ENCODE peak calls at places on chromosomes 4 and X, in four cellular contexts. One of them, this sample, is unnamed.

GRCh38 chrX:9785944-9786741 is at the start of gene SHROOM2:
- DNase-seq in astrocyte of the spinal cord: no peak
- DNase-seq in PC-3: peak; percentile 23
- DNase-seq in brain microvascular endothelial cell: no peak
- DNase-seq in this sample: no peak

GRCh38 chr4:129583868-129584267 is 487.9 kb downstream of the C4orf33 start:
- DNase-seq in astrocyte of the spinal cord: peak; percentile 7
- DNase-seq in PC-3: no peak
- DNase-seq in brain microvascular endothelial cell: no peak
- DNase-seq in this sample: no peak

GRCh38 chr4:153947124-153947523 is 158.2 kb upstream of the SFRP2 start:
- DNase-seq in astrocyte of the spinal cord: no peak
- DNase-seq in PC-3: no peak
- DNase-seq in brain microvascular endothelial cell: no peak
- DNase-seq in this sample: no peak

GRCh38 chr4:163180087-163180486 is 13.4 kb upstream of the NAF1 start:
- DNase-seq in astrocyte of the spinal cord: no peak
- DNase-seq in PC-3: no peak
- DNase-seq in brain microvascular endothelial cell: no peak
- DNase-seq in this sample: no peak

GRCh38 chr4:64799751-64800150 is 390.5 kb upstream of the TECRL start:
- DNase-seq in astrocyte of the spinal cord: no peak
- DNase-seq in PC-3: no peak
- DNase-seq in brain microvascular endothelial cell: no peak
- DNase-seq in this sample: peak; percentile 57

GRCh38 chrX:14228611-14229010 is 198.9 kb upstream of the GEMIN8 start:
- DNase-seq in astrocyte of the spinal cord: no peak
- DNase-seq in PC-3: peak; percentile 79
- DNase-seq in brain microvascular endothelial cell: no peak
- DNase-seq in this sample: no peak

GRCh38 chr4:2935762-2936743 is 27.2 kb downstream of the NOP14 start:
- DNase-seq in astrocyte of the spinal cord: peak; percentile 22
- DNase-seq in PC-3: peak; percentile 88
- DNase-seq in brain microvascular endothelial cell: peak; percentile 47
- DNase-seq in this sample: no peak

GRCh38 chr4:39937683-39938268 is 39.9 kb downstream of the PDS5A start:
- DNase-seq in astrocyte of the spinal cord: no peak
- DNase-seq in PC-3: no peak
- DNase-seq in brain microvascular endothelial cell: no peak
- DNase-seq in this sample: peak; percentile 13

GRCh38 chr4:40316782-40317635 is 18.1 kb upstream of the CHRNA9 start:
- DNase-seq in astrocyte of the spinal cord: peak; percentile 95
- DNase-seq in PC-3: peak; percentile 82
- DNase-seq in brain microvascular endothelial cell: peak; percentile 83
- DNase-seq in this sample: peak; percentile 76

GRCh38 chr4:1052231-1052671 is 40.8 kb downstream of the FGFRL1 start:
- DNase-seq in astrocyte of the spinal cord: no peak
- DNase-seq in PC-3: no peak
- DNase-seq in brain microvascular endothelial cell: no peak
- DNase-seq in this sample: no peak

GRCh38 chrX:39320165-39320564 is 518.9 kb downstream of the MID1IP1 start:
- DNase-seq in astrocyte of the spinal cord: no peak
- DNase-seq in PC-3: no peak
- DNase-seq in brain microvascular endothelial cell: no peak
- DNase-seq in this sample: no peak

GRCh38 chr4:169611157-169611556 is 1.2 kb downstream of the NEK1 start:
- DNase-seq in astrocyte of the spinal cord: peak; percentile 23
- DNase-seq in PC-3: no peak
- DNase-seq in brain microvascular endothelial cell: no peak
- DNase-seq in this sample: no peak

GRCh38 chr4:70518716-70519115 is 347 bp downstream of the AMTN start:
- DNase-seq in astrocyte of the spinal cord: no peak
- DNase-seq in PC-3: peak; percentile 56
- DNase-seq in brain microvascular endothelial cell: no peak
- DNase-seq in this sample: no peak

GRCh38 chrX:18410038-18410437 is 15.4 kb upstream of the CDKL5 start:
- DNase-seq in astrocyte of the spinal cord: peak; percentile 20
- DNase-seq in PC-3: peak; percentile 60
- DNase-seq in brain microvascular endothelial cell: peak; percentile 36
- DNase-seq in this sample: no peak

GRCh38 chr4:158758142-158758541 is 10.7 kb upstream of the FNIP2 start:
- DNase-seq in astrocyte of the spinal cord: no peak
- DNase-seq in PC-3: no peak
- DNase-seq in brain microvascular endothelial cell: no peak
- DNase-seq in this sample: no peak

GRCh38 chr4:3016839-3017410 is 53.6 kb downstream of the GRK4 start:
- DNase-seq in astrocyte of the spinal cord: no peak
- DNase-seq in PC-3: no peak
- DNase-seq in brain microvascular endothelial cell: no peak
- DNase-seq in this sample: no peak

GRCh38 chr4:102959503-102959902 is 60.0 kb downstream of the SLC9B1 start:
- DNase-seq in astrocyte of the spinal cord: no peak
- DNase-seq in PC-3: no peak
- DNase-seq in brain microvascular endothelial cell: no peak
- DNase-seq in this sample: no peak

GRCh38 chr4:845233-845835 is 19.4 kb upstream of the CPLX1 start:
- DNase-seq in astrocyte of the spinal cord: peak; percentile 16
- DNase-seq in PC-3: no peak
- DNase-seq in brain microvascular endothelial cell: no peak
- DNase-seq in this sample: no peak

GRCh38 chr4:55546633-55547460 is at the start of gene CLOCK:
- DNase-seq in astrocyte of the spinal cord: peak; percentile 92
- DNase-seq in PC-3: peak; percentile 87
- DNase-seq in brain microvascular endothelial cell: peak; percentile 70
- DNase-seq in this sample: peak; percentile 92

GRCh38 chrX:26915064-26915463 is 548.1 kb downstream of the PPP4R3C start:
- DNase-seq in astrocyte of the spinal cord: no peak
- DNase-seq in PC-3: no peak
- DNase-seq in brain microvascular endothelial cell: peak; percentile 32
- DNase-seq in this sample: no peak

GRCh38 chr4:169135776-169136175 is 125.7 kb upstream of the CBR4 start:
- DNase-seq in astrocyte of the spinal cord: no peak
- DNase-seq in PC-3: no peak
- DNase-seq in brain microvascular endothelial cell: no peak
- DNase-seq in this sample: no peak

GRCh38 chrX:69195197-69195596 is 29.9 kb upstream of the PJA1 start:
- DNase-seq in astrocyte of the spinal cord: no peak
- DNase-seq in PC-3: no peak
- DNase-seq in brain microvascular endothelial cell: no peak
- DNase-seq in this sample: no peak

GRCh38 chr4:127623755-127624087 is 9.0 kb upstream of the INTU start:
- DNase-seq in astrocyte of the spinal cord: peak; percentile 70
- DNase-seq in PC-3: no peak
- DNase-seq in brain microvascular endothelial cell: peak; percentile 37
- DNase-seq in this sample: no peak

GRCh38 chr4:59455751-59456150 is 1744.4 kb upstream of the ADGRL3 start:
- DNase-seq in astrocyte of the spinal cord: peak; percentile 26
- DNase-seq in PC-3: peak; percentile 13
- DNase-seq in brain microvascular endothelial cell: no peak
- DNase-seq in this sample: no peak

GRCh38 chr4:53558061-53558801 is 33.1 kb downstream of the LNX1 start:
- DNase-seq in astrocyte of the spinal cord: peak; percentile 59
- DNase-seq in PC-3: peak; percentile 90
- DNase-seq in brain microvascular endothelial cell: peak; percentile 44
- DNase-seq in this sample: no peak

GRCh38 chr4:145731026-145731425 is 51.1 kb downstream of the C4orf51 start:
- DNase-seq in astrocyte of the spinal cord: peak; percentile 69
- DNase-seq in PC-3: peak; percentile 19
- DNase-seq in brain microvascular endothelial cell: no peak
- DNase-seq in this sample: no peak

GRCh38 chrX:46447384-46447783 is 97.8 kb downstream of the ZNF674 start:
- DNase-seq in astrocyte of the spinal cord: peak; percentile 5
- DNase-seq in PC-3: peak; percentile 24
- DNase-seq in brain microvascular endothelial cell: no peak
- DNase-seq in this sample: no peak

GRCh38 chr4:98778206-98778605 is 119.8 kb upstream of the TSPAN5 start:
- DNase-seq in astrocyte of the spinal cord: peak; percentile 68
- DNase-seq in PC-3: peak; percentile 83
- DNase-seq in brain microvascular endothelial cell: peak; percentile 88
- DNase-seq in this sample: no peak

GRCh38 chr4:71607780-71608673 is 175.9 kb downstream of the GC start:
- DNase-seq in astrocyte of the spinal cord: peak; percentile 34
- DNase-seq in PC-3: peak; percentile 99
- DNase-seq in brain microvascular endothelial cell: no peak
- DNase-seq in this sample: no peak

GRCh38 chr4:164856396-164856795 is 20.6 kb upstream of the APELA start:
- DNase-seq in astrocyte of the spinal cord: no peak
- DNase-seq in PC-3: no peak
- DNase-seq in brain microvascular endothelial cell: no peak
- DNase-seq in this sample: no peak

GRCh38 chr4:4306920-4307319 is 16.9 kb downstream of the ZBTB49 start:
- DNase-seq in astrocyte of the spinal cord: no peak
- DNase-seq in PC-3: no peak
- DNase-seq in brain microvascular endothelial cell: no peak
- DNase-seq in this sample: no peak

GRCh38 chr4:4308800-4309441 is 18.9 kb downstream of the ZBTB49 start:
- DNase-seq in astrocyte of the spinal cord: peak; percentile 72
- DNase-seq in PC-3: no peak
- DNase-seq in brain microvascular endothelial cell: peak; percentile 75
- DNase-seq in this sample: no peak

GRCh38 chr4:4311193-4311592 is 21.1 kb downstream of the ZBTB49 start:
- DNase-seq in astrocyte of the spinal cord: no peak
- DNase-seq in PC-3: no peak
- DNase-seq in brain microvascular endothelial cell: no peak
- DNase-seq in this sample: no peak
- TF ChIP-seq CTCF in astrocyte of the spinal cord: no peak
- TF ChIP-seq CTCF in PC-3: no peak
- TF ChIP-seq CTCF in brain microvascular endothelial cell: no peak
- TF ChIP-seq CTCF in this sample: no peak

DNA sequence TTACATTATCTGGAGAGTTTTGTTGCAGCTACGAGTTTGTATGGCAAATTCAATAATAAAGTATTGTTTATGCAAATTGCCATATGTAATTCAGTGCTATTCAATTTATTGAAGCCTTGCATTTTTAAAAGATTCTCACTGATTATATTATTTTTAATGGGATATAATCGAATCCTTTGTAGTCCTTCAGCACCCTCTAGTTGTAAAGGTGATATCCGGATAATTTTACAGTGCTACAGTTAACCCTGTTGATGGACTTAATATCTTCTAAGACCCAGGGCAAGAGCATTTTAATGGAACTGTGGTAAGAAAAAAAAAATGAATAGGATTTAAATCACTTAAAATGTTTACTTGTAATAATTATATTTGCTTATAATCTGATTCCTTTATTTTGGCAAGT is 48.5 kb upstream of the GRIA2 start:
- DNase-seq in astrocyte of the spinal cord: peak; percentile 45
- DNase-seq in PC-3: peak; percentile 46
- DNase-seq in brain microvascular endothelial cell: no peak
- DNase-seq in this sample: no peak
- TF ChIP-seq CTCF in astrocyte of the spinal cord: peak; percentile 32
- TF ChIP-seq CTCF in PC-3: peak; percentile 48
- TF ChIP-seq CTCF in brain microvascular endothelial cell: peak; percentile 19
- TF ChIP-seq CTCF in this sample: peak; percentile 43

DNA sequence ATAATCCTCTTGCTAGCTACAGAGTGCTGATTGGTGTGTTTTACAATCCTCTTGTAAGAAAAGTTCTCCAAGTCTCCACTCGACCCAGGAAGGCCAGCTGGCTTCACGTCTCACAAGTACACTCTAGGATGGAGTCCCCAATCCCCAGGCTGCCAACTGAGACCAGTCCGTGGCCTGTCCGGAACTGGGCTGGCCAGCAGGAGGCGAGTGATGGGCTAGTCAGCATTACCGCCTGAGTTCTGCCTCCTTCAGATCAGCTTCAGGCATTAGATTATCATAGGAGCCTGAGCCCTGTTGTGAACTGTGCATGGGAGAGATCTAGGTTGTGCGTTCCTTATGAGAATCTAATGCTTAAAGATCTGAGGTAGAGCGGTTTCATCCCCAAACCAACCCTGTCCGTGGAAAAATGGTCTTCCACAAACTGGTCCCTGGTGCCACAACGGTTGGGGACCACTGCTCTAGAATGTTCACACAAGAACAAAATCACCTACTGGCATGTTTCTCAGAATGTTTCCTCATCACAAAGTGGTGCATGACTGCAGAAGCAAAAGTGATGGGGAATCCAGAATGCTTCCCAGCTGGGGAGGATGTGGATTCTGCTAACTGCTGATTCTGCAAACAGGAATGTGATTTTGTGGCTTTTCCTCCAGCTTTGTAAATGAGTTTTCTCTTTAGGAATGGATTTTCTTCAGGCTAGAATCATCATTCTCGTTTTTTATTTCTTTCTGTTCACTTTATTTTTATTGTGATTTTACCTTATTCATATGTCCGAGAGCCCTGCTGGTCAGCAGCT is 40.9 kb downstream of the SEPTIN11 start:
- DNase-seq in astrocyte of the spinal cord: peak; percentile 96
- DNase-seq in PC-3: no peak
- DNase-seq in brain microvascular endothelial cell: peak; percentile 82
- DNase-seq in this sample: no peak
- TF ChIP-seq CTCF in astrocyte of the spinal cord: peak; percentile 6
- TF ChIP-seq CTCF in PC-3: no peak
- TF ChIP-seq CTCF in brain microvascular endothelial cell: peak; percentile 32
- TF ChIP-seq CTCF in this sample: no peak

GRCh38 chr4:24913099-24913445 is 230 bp upstream of the CCDC149 start:
- DNase-seq in astrocyte of the spinal cord: no peak
- DNase-seq in PC-3: no peak
- DNase-seq in brain microvascular endothelial cell: no peak
- DNase-seq in this sample: no peak

GRCh38 chr4:24914460-24914859 is 1.6 kb upstream of the CCDC149 start:
- DNase-seq in astrocyte of the spinal cord: no peak
- DNase-seq in PC-3: no peak
- DNase-seq in brain microvascular endothelial cell: no peak
- DNase-seq in this sample: no peak

GRCh38 chr4:24917076-24917856 is 4.4 kb upstream of the CCDC149 start:
- DNase-seq in astrocyte of the spinal cord: no peak
- DNase-seq in PC-3: no peak
- DNase-seq in brain microvascular endothelial cell: no peak
- DNase-seq in this sample: no peak

GRCh38 chr4:24912252-24913098 is at the start of gene CCDC149:
- DNase-seq in astrocyte of the spinal cord: peak; percentile 52
- DNase-seq in PC-3: peak; percentile 79
- DNase-seq in brain microvascular endothelial cell: peak; percentile 25
- DNase-seq in this sample: peak; percentile 81

DNA sequence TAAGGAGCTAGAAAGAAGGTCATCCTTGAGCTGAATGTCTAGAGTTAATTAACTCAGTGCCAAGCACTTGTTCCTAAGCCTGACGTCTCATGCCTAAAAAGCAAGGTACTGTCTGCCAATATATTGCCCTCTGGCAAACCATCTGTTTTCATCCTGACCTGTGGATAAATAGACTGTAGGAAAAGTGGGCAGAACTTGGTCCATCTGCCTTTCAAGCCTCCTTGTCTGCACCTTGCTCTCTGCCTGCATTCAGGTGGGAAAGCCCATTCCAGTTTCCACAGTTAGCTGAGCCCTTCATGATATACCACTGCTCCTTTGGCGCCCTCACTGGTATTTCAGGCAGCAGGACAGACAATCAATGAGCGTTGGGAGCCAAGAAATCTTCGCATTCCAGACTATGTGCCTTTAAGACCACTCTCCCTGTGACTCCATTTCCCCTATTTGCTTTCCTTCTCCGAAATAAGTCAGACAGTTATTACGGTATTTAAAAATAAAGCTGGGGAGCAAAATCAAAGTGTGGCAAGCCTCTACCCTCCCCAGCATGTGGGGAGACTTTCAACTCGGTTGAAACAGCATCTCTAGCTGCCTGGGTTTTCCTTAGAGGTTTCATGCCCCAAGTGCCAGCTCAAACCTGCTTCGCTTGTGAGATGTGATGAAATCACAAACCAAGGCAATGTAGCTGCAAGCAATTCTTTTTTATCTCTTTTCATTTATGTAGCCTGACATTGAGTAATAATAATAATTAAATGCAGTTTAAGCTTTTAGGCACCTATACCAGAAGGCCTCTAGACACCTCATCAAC is 2.5 kb upstream of the CCDC149 start:
- DNase-seq in astrocyte of the spinal cord: no peak
- DNase-seq in PC-3: peak; percentile 22
- DNase-seq in brain microvascular endothelial cell: no peak
- DNase-seq in this sample: no peak
- TF ChIP-seq CTCF in astrocyte of the spinal cord: peak; percentile 21
- TF ChIP-seq CTCF in PC-3: peak; percentile 24
- TF ChIP-seq CTCF in brain microvascular endothelial cell: peak; percentile 44
- TF ChIP-seq CTCF in this sample: no peak

This sample was measured in type B pancreatic cell.